ENCODE peak calls at places on chromosomes 4 and X, in nine cellular contexts. O, V, C, R, N, H, Z, W and A are unnamed samples.

GRCh38 chrX:106874075-106874474 is 29.1 kb downstream of the RIPPLY1 start:
- DNase-seq in O (no peak), V (no peak), C (peak; percentile 35), R (no peak), N (no peak), H (no peak), Z (peak; percentile 42), W (no peak), A (no peak)

GRCh38 chrX:153426204-153426603 is 14.9 kb downstream of the ZFP92 start:
- DNase-seq in O (no peak), V (no peak), C (no peak), R (no peak), N (no peak), H (no peak), Z (no peak), W (no peak), A (no peak)

GRCh38 chr4:120517966-120518365 is 404.6 kb downstream of the PRDM5 start:
- DNase-seq in O (no peak), V (peak; percentile 29), C (peak; percentile 74), R (no peak), N (peak; percentile 21), H (peak; percentile 84), Z (peak; percentile 86), W (no peak), A (no peak)

GRCh38 chrX:104445591-104445990 is 120.4 kb upstream of the IL1RAPL2 start:
- DNase-seq in O (no peak), V (no peak), C (no peak), R (no peak), N (no peak), H (no peak), Z (no peak), W (no peak), A (no peak)

GRCh38 chrX:26557691-26558321 is 341.8 kb downstream of the MAGEB5 start:
- DNase-seq in O (peak; percentile 14), V (no peak), C (no peak), R (no peak), N (peak; percentile 10), H (peak; percentile 58), Z (no peak), W (no peak), A (no peak)

GRCh38 chrX:149456476-149457245 is 48.4 kb downstream of the IDS start:
- DNase-seq in O (no peak), V (no peak), C (no peak), R (no peak), N (no peak), H (no peak), Z (no peak), W (no peak), A (no peak)

GRCh38 chr4:168787801-168788200 is 222.3 kb downstream of the CBR4 start:
- DNase-seq in O (no peak), V (no peak), C (peak; percentile 85), R (no peak), N (no peak), H (no peak), Z (no peak), W (no peak), A (no peak)

GRCh38 chrX:3712870-3713224 is 602 bp downstream of the PRKX start:
- DNase-seq in O (no peak), V (peak; percentile 35), C (no peak), R (no peak), N (no peak), H (peak; percentile 64), Z (no peak), W (peak; percentile 69), A (no peak)

GRCh38 chrX:149908727-149909126 is 20.6 kb upstream of the HSFX4 start:
- DNase-seq in O (no peak), V (no peak), C (no peak), R (no peak), N (no peak), H (no peak), Z (no peak), W (no peak), A (no peak)

GRCh38 chr4:184343400-184344177 is 125.9 kb upstream of the ENPP6 start:
- DNase-seq in O (peak; percentile 74), V (peak; percentile 80), C (peak; percentile 63), R (peak; percentile 66), N (peak; percentile 70), H (peak; percentile 88), Z (peak; percentile 75), W (peak; percentile 84), A (peak; percentile 93)
- TF ChIP-seq POLR2A in O (peak; percentile 52), V (peak; percentile 75), C (no peak), R (no peak), N (no peak), H (no peak), Z (no peak), W (peak; percentile 70), A (no peak)

DNA sequence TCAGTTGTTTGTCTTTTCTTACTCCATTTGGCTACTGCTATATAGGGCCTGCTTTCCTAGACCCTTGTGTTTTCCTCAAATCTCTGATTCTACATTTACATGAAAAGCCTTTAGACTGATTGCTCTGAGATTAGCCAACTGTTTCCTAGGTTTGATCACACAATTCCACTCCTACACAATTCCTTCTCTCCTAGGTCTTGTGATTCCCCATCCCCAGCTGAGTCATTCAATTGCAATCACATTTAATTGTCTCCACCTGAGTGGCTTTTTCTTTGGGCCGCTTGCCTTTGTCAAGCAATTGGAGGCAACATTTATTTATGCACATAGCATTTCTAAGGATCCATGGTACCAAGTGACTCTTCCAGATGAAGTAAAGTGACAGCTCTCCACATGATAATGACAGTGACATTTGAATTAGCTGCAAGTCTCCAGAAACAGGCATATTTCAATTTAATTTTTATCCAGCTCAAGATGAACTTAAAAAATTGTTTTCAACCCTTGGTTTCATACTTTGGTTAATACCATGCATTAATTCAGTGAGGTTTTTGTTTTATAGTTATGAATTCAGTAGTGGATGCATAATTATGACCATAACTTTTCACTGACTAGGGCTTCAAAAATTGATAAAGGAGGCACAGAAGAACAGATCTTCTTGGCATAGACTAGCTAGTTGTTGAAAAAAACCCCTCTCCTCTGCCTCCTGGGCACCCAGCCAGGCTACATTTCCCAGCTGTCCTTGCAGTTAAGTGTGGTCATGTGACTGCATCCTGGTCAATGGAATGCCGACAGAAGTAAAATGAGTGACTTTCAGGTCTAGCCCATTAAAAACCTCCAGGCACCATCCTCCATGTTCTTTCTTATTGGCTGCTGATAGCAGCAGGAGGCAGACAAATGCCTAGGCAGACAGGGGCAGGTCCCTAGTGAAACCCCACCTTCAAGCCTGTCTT is 35.6 kb downstream of the ATXN3L start:
- DNase-seq in O (no peak), V (no peak), C (no peak), R (no peak), N (no peak), H (no peak), Z (peak; percentile 78), W (no peak), A (no peak)
- H3K27ac ChIP-seq in O (no peak overlapping the region), V (no peak overlapping the region), C (peak overlapping the region; percentile 65), R (peak overlapping the region; percentile 26), N (no peak overlapping the region), H (no peak overlapping the region), Z (peak overlapping the region; percentile 25), W (no peak overlapping the region), A (no peak overlapping the region)

GRCh38 chrX:48003758-48004457 is at the start of gene ZNF182:
- DNase-seq in O (peak; percentile 91), V (peak; percentile 94), C (peak; percentile 94), R (peak; percentile 85), N (peak; percentile 94), H (peak; percentile 97), Z (peak; percentile 83), W (peak; percentile 97), A (peak; percentile 96)
- TF ChIP-seq POLR2A in O (peak; percentile 67), V (peak; percentile 62), C (peak; percentile 65), R (peak; percentile 35), N (peak; percentile 42), H (peak; percentile 6), Z (peak; percentile 44), W (peak; percentile 32), A (no peak)

GRCh38 chr4:87132035-87132434 is 88.4 kb downstream of the KLHL8 start:
- DNase-seq in O (no peak), V (no peak), C (no peak), R (no peak), N (no peak), H (no peak), Z (no peak), W (no peak), A (no peak)

GRCh38 chr4:87133183-87133582 is 87.2 kb downstream of the KLHL8 start:
- DNase-seq in O (no peak), V (no peak), C (no peak), R (no peak), N (no peak), H (no peak), Z (no peak), W (no peak), A (no peak)

GRCh38 chr4:87130482-87130881 is 89.9 kb downstream of the KLHL8 start:
- DNase-seq in O (no peak), V (no peak), C (no peak), R (no peak), N (no peak), H (no peak), Z (no peak), W (no peak), A (no peak)

GRCh38 chr4:87130985-87131753 is 89.2 kb downstream of the KLHL8 start:
- DNase-seq in O (no peak), V (no peak), C (peak; percentile 3), R (no peak), N (no peak), H (no peak), Z (no peak), W (no peak), A (no peak)

DNA sequence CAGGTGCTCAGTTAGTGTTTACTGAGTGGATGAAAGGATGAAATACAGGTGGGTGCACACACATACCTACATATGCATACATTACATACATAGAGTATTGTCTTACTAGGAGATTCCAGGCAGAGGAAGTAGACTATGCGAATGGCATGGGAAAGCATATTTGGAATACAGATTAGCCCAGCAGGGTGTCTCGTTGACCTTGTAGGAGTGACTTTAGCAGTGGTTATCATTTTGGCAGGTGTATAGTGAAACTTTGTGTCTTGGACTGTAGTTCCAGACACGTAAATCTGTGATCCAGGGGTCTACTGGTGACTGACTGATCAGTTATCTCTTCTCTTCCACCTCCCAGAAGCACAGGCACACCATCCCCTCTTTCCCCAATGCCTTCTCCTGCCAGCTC is 86.3 kb downstream of the KLHL8 start:
- DNase-seq in O (no peak), V (no peak), C (no peak), R (no peak), N (no peak), H (no peak), Z (no peak), W (no peak), A (no peak)
- H3K27ac ChIP-seq in O (no peak overlapping the region), V (no peak overlapping the region), C (no peak overlapping the region), R (no peak overlapping the region), N (no peak overlapping the region), H (no peak overlapping the region), Z (no peak overlapping the region), W (no peak overlapping the region), A (no peak overlapping the region)